ENCODE peak calls at places on chromosome 1, in nine cellular contexts. O is WERI-Rb-1; H is glomerular endothelial cell; B is thoracic aorta; T is coronary artery; F is Right ventricle myocardium superior; D is CD8-positive, alpha-beta T cell; I is brain microvascular endothelial cell; X is GM13977. N is an unnamed sample.

GRCh38 chr1:117114816-117115215 is 6.7 kb downstream of the TRIM45 start:
- DNase-seq in B (no peak), O (no peak), D (no peak), F (no peak), H (no peak), X (no peak), T (no peak), I (no peak), N (peak)

GRCh38 chr1:212368073-212368484 is 46.6 kb downstream of the PACC1 start:
- DNase-seq in T (no peak), F (no peak), I (peak), X (peak), O (peak), D (peak), B (no peak), H (peak), N (peak)

GRCh38 chr1:2163205-2163604 is 31.4 kb downstream of the FAAP20 start:
- DNase-seq in D (no peak), I (no peak), T (no peak), O (peak), B (no peak), H (no peak), F (no peak), X (no peak), N (no peak)

GRCh38 chr1:65812065-65812464 is 19.4 kb downstream of the PDE4B start:
- DNase-seq in H (peak), B (no peak), O (no peak), T (no peak), X (peak), F (no peak), I (peak), D (no peak), N (no peak)

GRCh38 chr1:43999455-43999854 is 8.1 kb downstream of the CCDC24 start:
- DNase-seq in I (no peak), F (no peak), B (no peak), T (no peak), O (no peak), H (no peak), D (no peak), X (no peak), N (no peak)

GRCh38 chr1:167095368-167095767 is 1.5 kb downstream of the STYXL2 start:
- DNase-seq in D (no peak), I (peak), X (no peak), H (no peak), O (no peak), T (no peak), B (no peak), F (no peak), N (no peak)

GRCh38 chr1:58447047-58447446 is 99.5 kb downstream of the OMA1 start:
- DNase-seq in F (no peak), T (no peak), O (no peak), X (no peak), H (no peak), B (no peak), I (no peak), D (no peak), N (no peak)

GRCh38 chr1:32619701-32620485 is 30.5 kb downstream of the ZBTB8OS start:
- DNase-seq in H (no peak), X (peak), B (no peak), D (no peak), T (no peak), I (peak), F (no peak), O (no peak), N (no peak)

GRCh38 chr1:241323510-241323909 is 33.5 kb downstream of the RGS7 start:
- DNase-seq in B (no peak), T (no peak), D (no peak), O (no peak), F (no peak), I (peak), H (no peak), X (peak), N (no peak)

N was measured in CD4-positive, alpha-beta memory T cell.